ENCODE peak calls at places on chromosomes 13 and 19, in six cellular contexts. Y, U, J, Q, M and H are unnamed samples.

GRCh38 chr13:40060318-40061007 is 405.0 kb downstream of the COG6 start:
- DNase-seq in Y (no peak), U (no peak), J (peak; percentile 88), Q (peak; percentile 65), M (no peak), H (no peak)

GRCh38 chr19:55131421-55131820 is 14.0 kb upstream of the PPP1R12C start:
- DNase-seq in Y (no peak), U (no peak), J (no peak), Q (peak; percentile 47), M (no peak), H (no peak)

GRCh38 chr13:59809564-59809963 is 354.2 kb downstream of the DIAPH3 start:
- DNase-seq in Y (no peak), U (no peak), J (no peak), Q (no peak), M (no peak), H (no peak)

GRCh38 chr13:51781246-51782022 is 22.5 kb downstream of the DHRS12 start:
- DNase-seq in Y (no peak), U (peak; percentile 58), J (no peak), Q (peak; percentile 37), M (no peak), H (peak; percentile 37)

GRCh38 chr19:55247621-55248099 is 11.2 kb downstream of the PPP6R1 start:
- DNase-seq in Y (no peak), U (no peak), J (no peak), Q (peak; percentile 58), M (no peak), H (peak; percentile 90)

GRCh38 chr13:61286148-61286745 is 129.4 kb downstream of the PCDH20 start:
- DNase-seq in Y (no peak), U (peak; percentile 6), J (peak; percentile 1), Q (no peak), M (no peak), H (peak; percentile 10)

GRCh38 chr13:110566201-110566600 is 4.7 kb upstream of the RAB20 start:
- DNase-seq in Y (no peak), U (no peak), J (no peak), Q (no peak), M (no peak), H (no peak)

GRCh38 chr19:6766357-6767080 is 716 bp downstream of the SH2D3A start:
- DNase-seq in Y (no peak), U (no peak), J (no peak), Q (no peak), M (no peak), H (no peak)

GRCh38 chr19:45113628-45114027 is 20.6 kb downstream of the PPP1R37 start:
- DNase-seq in Y (no peak), U (no peak), J (no peak), Q (no peak), M (no peak), H (no peak)

GRCh38 chr13:95023405-95023804 is 277.8 kb downstream of the ABCC4 start:
- DNase-seq in Y (no peak), U (no peak), J (no peak), Q (no peak), M (no peak), H (no peak)

GRCh38 chr19:45667620-45668341 is at the start of gene GIPR:
- DNase-seq in Y (peak; percentile 52), U (peak; percentile 27), J (no peak), Q (peak; percentile 61), M (peak; percentile 39), H (peak; percentile 44)

GRCh38 chr19:1592023-1592754 is 476 bp downstream of the MBD3 start:
- DNase-seq in Y (peak; percentile 80), U (peak; percentile 70), J (peak; percentile 42), Q (peak; percentile 99), M (peak; percentile 81), H (peak; percentile 80)

GRCh38 chr19:13995017-13995728 is 10.9 kb downstream of the RFX1 start:
- DNase-seq in Y (no peak), U (no peak), J (no peak), Q (peak; percentile 82), M (no peak), H (no peak)

GRCh38 chr19:1453525-1454371 is 3.8 kb downstream of the APC2 start:
- DNase-seq in Y (no peak), U (no peak), J (peak; percentile 72), Q (peak; percentile 77), M (no peak), H (peak; percentile 52)

GRCh38 chr19:29581398-29581797 is 24.7 kb upstream of the POP4 start:
- DNase-seq in Y (no peak), U (no peak), J (no peak), Q (no peak), M (no peak), H (no peak)

GRCh38 chr13:114097893-114098688 is 34.3 kb downstream of the RASA3 start:
- DNase-seq in Y (no peak), U (no peak), J (no peak), Q (no peak), M (no peak), H (no peak)

GRCh38 chr13:48531416-48532145 is 1.3 kb downstream of the RCBTB2 start:
- DNase-seq in Y (no peak), U (no peak), J (peak; percentile 6), Q (no peak), M (no peak), H (no peak)

GRCh38 chr13:44155422-44156293 is 218.0 kb upstream of the SERP2 start:
- DNase-seq in Y (no peak), U (no peak), J (no peak), Q (peak; percentile 73), M (no peak), H (no peak)

GRCh38 chr13:105202384-105202783 is 1333.1 kb downstream of the EFNB2 start:
- DNase-seq in Y (no peak), U (peak; percentile 80), J (peak; percentile 29), Q (no peak), M (no peak), H (peak; percentile 43)

GRCh38 chr13:113374511-113375175 is 10.7 kb upstream of the GRTP1 start:
- DNase-seq in Y (no peak), U (no peak), J (no peak), Q (peak; percentile 9), M (no peak), H (no peak)

GRCh38 chr13:28047784-28048388 is 52.5 kb downstream of the FLT3 start:
- DNase-seq in Y (no peak), U (peak; percentile 68), J (no peak), Q (no peak), M (no peak), H (peak; percentile 77)

GRCh38 chr19:11142528-11143171 is 12.9 kb downstream of the SPC24 start:
- DNase-seq in Y (no peak), U (no peak), J (peak; percentile 87), Q (peak; percentile 95), M (no peak), H (no peak)

GRCh38 chr13:26011996-26012688 is 39.7 kb downstream of the SHISA2 start:
- DNase-seq in Y (no peak), U (no peak), J (no peak), Q (peak; percentile 48), M (peak; percentile 43), H (no peak)

GRCh38 chr19:18500376-18500775 is 21.5 kb downstream of the ELL start:
- DNase-seq in Y (no peak), U (no peak), J (no peak), Q (no peak), M (no peak), H (no peak)

GRCh38 chr19:40614595-40615411 is 13.6 kb downstream of the LTBP4 start:
- DNase-seq in Y (no peak), U (no peak), J (peak; percentile 89), Q (peak; percentile 87), M (peak; percentile 55), H (no peak)

GRCh38 chr13:79861731-79862130 is 380.8 kb downstream of the NDFIP2 start:
- DNase-seq in Y (no peak), U (no peak), J (no peak), Q (no peak), M (no peak), H (no peak)

GRCh38 chr19:4584670-4585460 is 25.4 kb upstream of the SEMA6B start:
- DNase-seq in Y (no peak), U (no peak), J (no peak), Q (no peak), M (no peak), H (no peak)